ENCODE peak calls at places on chromosome 13, in eight cellular contexts. I is stimulated activated effector memory CD8-positive, alpha-beta T cell treated with anti-CD3 and anti-CD28 coated beads, Interleukin-12 subunit alpha, Interleukin-12 subunit beta, amount 100 ng/mL, for 72 hours; V is germinal center; H is PC-9; F is colonic mucosa; K is H7; A is GM12865; J is lower leg skin. N is an unnamed sample.

GRCh38 chr13:97191615-97192014 is 30.5 kb upstream of the MBNL2 start:
- DNase-seq in I (no peak), V (no peak), H (no peak), F (no peak), K (no peak), A (no peak), J (no peak), N (no peak)

GRCh38 chr13:96053003-96053703 is at the start of gene UGGT2:
- DNase-seq in I (no peak), V (peak), H (peak), F (peak), K (peak), A (peak), J (peak), N (peak)

GRCh38 chr13:25928941-25929505 is 122.8 kb downstream of the SHISA2 start:
- DNase-seq in I (no peak), V (no peak), H (no peak), F (no peak), K (no peak), A (no peak), J (no peak), N (no peak)

GRCh38 chr13:73844986-73845385 is 289.2 kb downstream of the KLF12 start:
- DNase-seq in I (no peak), V (no peak), H (no peak), F (no peak), K (no peak), A (no peak), J (no peak), N (no peak)

GRCh38 chr13:73215807-73216206 is 157.0 kb downstream of the KLF5 start:
- DNase-seq in I (no peak), V (no peak), H (no peak), F (no peak), K (no peak), A (no peak), J (no peak), N (no peak)

GRCh38 chr13:93230466-93230865 is 3.9 kb downstream of the GPC6 start:
- DNase-seq in I (no peak), V (no peak), H (peak), F (no peak), K (no peak), A (no peak), J (no peak), N (no peak)

GRCh38 chr13:113061271-113061625 is 44.3 kb upstream of the F7 start:
- DNase-seq in I (no peak), V (no peak), H (no peak), F (no peak), K (no peak), A (no peak), J (no peak), N (no peak)

GRCh38 chr13:100818706-100819105 is 144.1 kb upstream of the TMTC4 start:
- DNase-seq in I (no peak), V (no peak), H (no peak), F (no peak), K (no peak), A (no peak), J (no peak), N (no peak)

GRCh38 chr13:30052127-30052526 is 201.7 kb upstream of the UBL3 start:
- DNase-seq in I (no peak), V (no peak), H (no peak), F (no peak), K (no peak), A (no peak), J (no peak), N (no peak)

GRCh38 chr13:48263196-48263595 is 30.2 kb downstream of the ITM2B start:
- DNase-seq in I (no peak), V (no peak), H (no peak), F (no peak), K (no peak), A (no peak), J (no peak), N (no peak)

GRCh38 chr13:102678339-102679122 is 16.3 kb downstream of the METTL21C start:
- DNase-seq in I (no peak), V (no peak), H (no peak), F (no peak), K (no peak), A (no peak), J (no peak), N (no peak)

GRCh38 chr13:66780814-66781213 is 449.3 kb downstream of the PCDH9 start:
- DNase-seq in I (no peak), V (no peak), H (no peak), F (no peak), K (no peak), A (no peak), J (no peak), N (no peak)

GRCh38 chr13:87123987-87124784 is 547.0 kb upstream of the SLITRK5 start:
- DNase-seq in I (no peak), V (no peak), H (peak), F (no peak), K (peak), A (no peak), J (no peak), N (peak)

GRCh38 chr13:27791901-27792392 is 336 bp upstream of the GSX1 start:
- DNase-seq in I (no peak), V (no peak), H (no peak), F (no peak), K (no peak), A (no peak), J (peak), N (no peak)

GRCh38 chr13:113407103-113407530 is 43.2 kb upstream of the GRTP1 start:
- DNase-seq in I (no peak), V (no peak), H (no peak), F (no peak), K (peak), A (no peak), J (peak), N (no peak)

GRCh38 chr13:59337070-59337469 is 826.7 kb downstream of the DIAPH3 start:
- DNase-seq in I (no peak), V (no peak), H (no peak), F (no peak), K (no peak), A (no peak), J (no peak), N (no peak)

GRCh38 chr13:74767031-74767430 is 632.8 kb upstream of the KLF12 start:
- DNase-seq in I (no peak), V (no peak), H (no peak), F (no peak), K (no peak), A (no peak), J (no peak), N (no peak)

GRCh38 chr13:108957369-108958012 is 328.1 kb downstream of the MYO16 start:
- DNase-seq in I (no peak), V (no peak), H (peak), F (no peak), K (peak), A (no peak), J (no peak), N (peak)

GRCh38 chr13:99425485-99426341 is 75.6 kb upstream of the TM9SF2 start:
- DNase-seq in I (no peak), V (peak), H (no peak), F (peak), K (peak), A (peak), J (peak), N (no peak)

GRCh38 chr13:75423383-75423782 is 58.6 kb downstream of the TBC1D4 start:
- DNase-seq in I (no peak), V (no peak), H (no peak), F (no peak), K (no peak), A (no peak), J (no peak), N (no peak)

GRCh38 chr13:23695711-23696512 is 125.7 kb downstream of the TNFRSF19 start:
- DNase-seq in I (peak), V (peak), H (no peak), F (peak), K (peak), A (peak), J (no peak), N (no peak)

GRCh38 chr13:77863037-77863630 is 55.5 kb downstream of the EDNRB start:
- DNase-seq in I (no peak), V (no peak), H (no peak), F (no peak), K (no peak), A (no peak), J (no peak), N (no peak)

N was measured in keratinocyte.